ENCODE peak calls at places on chromosomes 3 and 15, in six cellular contexts. S is tibial artery, Y is body of pancreas, I is ovary, Q is nephron progenitor cell, J is AG04449. U is an unnamed sample.

GRCh38 chr3:137970914-137971831 is 38.8 kb upstream of the CLDN18 start:
- DNase-seq in S (peak; percentile 73), Q (peak; percentile 90), I (peak; percentile 51), Y (peak; percentile 82), J (no peak), U (peak; percentile 76)

GRCh38 chr15:43511012-43511885 is 6.2 kb upstream of the MAP1A start:
- DNase-seq in I (no peak), Y (no peak), Q (peak; percentile 25), J (no peak), S (peak; percentile 54), U (no peak)

GRCh38 chr3:16728762-16729745 is 123.8 kb upstream of the DAZL start:
- DNase-seq in Y (no peak), Q (no peak), J (peak; percentile 26), S (no peak), I (no peak), U (no peak)

GRCh38 chr3:170033489-170033888 is 4.3 kb upstream of the GPR160 start:
- DNase-seq in S (no peak), Q (no peak), I (no peak), J (no peak), Y (no peak), U (no peak)

GRCh38 chr15:67085818-67086649 is 20.6 kb downstream of the SMAD3 start:
- DNase-seq in I (no peak), S (no peak), Y (peak; percentile 40), J (peak; percentile 79), Q (no peak), U (no peak)

GRCh38 chr15:71237456-71238188 is 122.4 kb downstream of the THSD4 start:
- DNase-seq in J (peak; percentile 88), Q (no peak), S (no peak), I (peak; percentile 31), Y (no peak), U (no peak)

GRCh38 chr15:40238927-40239591 is at the start of gene PAK6:
- DNase-seq in I (peak; percentile 44), S (no peak), Y (peak; percentile 91), Q (peak; percentile 73), J (no peak), U (peak; percentile 61)

GRCh38 chr15:78075490-78076230 is 1.9 kb downstream of the TBC1D2B start:
- DNase-seq in Y (peak; percentile 80), S (peak; percentile 82), I (peak; percentile 68), J (peak; percentile 85), Q (peak; percentile 28), U (no peak)

GRCh38 chr3:195886181-195887141 is 21.9 kb downstream of the TNK2 start:
- DNase-seq in S (no peak), Q (no peak), Y (no peak), I (no peak), J (no peak), U (no peak)

GRCh38 chr3:157132936-157133335 is 27.0 kb downstream of the CCNL1 start:
- DNase-seq in Y (no peak), Q (no peak), J (no peak), S (no peak), I (no peak), U (no peak)

GRCh38 chr3:102006812-102007485 is 157.6 kb downstream of the NFKBIZ start:
- DNase-seq in Y (peak; percentile 29), J (peak; percentile 94), I (no peak), Q (no peak), S (peak; percentile 72), U (no peak)

GRCh38 chr3:119301662-119302061 is 7.5 kb downstream of the ARHGAP31 start:
- DNase-seq in J (no peak), Y (no peak), Q (no peak), I (no peak), S (no peak), U (no peak)

GRCh38 chr3:73592154-73592877 is 32.4 kb downstream of the PDZRN3 start:
- DNase-seq in Q (no peak), I (no peak), J (no peak), S (no peak), Y (no peak), U (no peak)

GRCh38 chr15:44188810-44189209 is 6.3 kb downstream of the FRMD5 start:
- DNase-seq in Y (no peak), Q (no peak), S (no peak), I (no peak), J (no peak), U (no peak)

GRCh38 chr3:17233398-17233800 is 348.6 kb downstream of the PLCL2 start:
- DNase-seq in S (no peak), Q (peak; percentile 4), Y (peak; percentile 11), I (no peak), J (no peak), U (no peak)

GRCh38 chr15:61834076-61834697 is 226.1 kb downstream of the VPS13C start:
- DNase-seq in J (peak; percentile 23), Y (peak; percentile 80), Q (peak; percentile 90), S (peak; percentile 87), I (peak; percentile 85), U (peak; percentile 77)

GRCh38 chr3:53169045-53169831 is 8.2 kb downstream of the PRKCD start:
- DNase-seq in Y (no peak), I (no peak), Q (peak; percentile 53), J (no peak), S (no peak), U (no peak)

GRCh38 chr3:149435936-149436885 is 38.3 kb upstream of the TM4SF4 start:
- DNase-seq in I (no peak), J (no peak), Q (no peak), S (no peak), Y (no peak), U (no peak)

GRCh38 chr3:126886217-126886616 is 96.7 kb upstream of the PLXNA1 start:
- DNase-seq in I (no peak), Y (no peak), S (no peak), Q (no peak), J (no peak), U (no peak)

DNA sequence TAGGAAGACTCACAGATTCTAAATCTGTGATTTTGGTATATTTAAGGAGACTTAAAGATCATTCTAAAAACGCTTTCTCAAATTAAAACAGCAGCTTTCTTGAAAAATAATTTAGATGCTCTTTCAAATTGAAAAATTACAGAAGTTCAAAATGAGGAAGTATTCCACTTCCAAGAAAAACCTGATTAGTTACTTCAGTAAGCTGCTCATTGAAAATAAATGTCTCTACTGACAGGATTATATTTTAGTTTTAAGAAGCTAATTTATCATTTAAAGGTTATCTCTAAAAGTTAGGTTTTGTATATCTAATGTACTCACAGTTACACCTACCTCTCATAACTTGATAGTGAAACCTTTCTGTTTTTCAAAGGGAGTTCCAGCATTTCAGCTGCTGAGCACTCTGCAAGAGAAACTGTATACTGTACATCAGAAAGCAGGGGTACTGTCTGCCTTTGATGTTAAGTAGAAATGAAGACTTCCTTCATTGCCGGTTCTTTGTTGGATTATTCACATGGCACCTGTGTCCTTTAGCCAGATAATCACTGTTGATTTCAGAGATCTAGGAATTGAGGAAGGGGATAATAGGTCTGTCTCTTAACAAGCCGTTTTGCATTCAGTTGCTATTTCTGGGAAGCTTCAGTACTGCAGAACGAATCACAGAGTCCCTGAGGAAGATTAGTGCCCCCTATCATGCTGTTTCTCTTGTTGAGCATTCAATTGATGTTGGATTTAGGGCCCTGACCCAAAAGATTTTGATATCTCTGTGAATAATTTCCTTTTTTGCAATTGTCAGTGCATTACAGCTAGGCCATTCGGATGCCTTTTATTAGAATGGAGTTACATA is 161.7 kb downstream of the TCF12 start:
- DNase-seq in S (no peak), Y (no peak), J (no peak), Q (no peak), I (no peak), U (no peak)
- TF ChIP-seq CTCF in S (no peak), Y (no peak), J (no peak), Q (no peak), I (no peak), U (no peak)

GRCh38 chr3:189365609-189366564 is 194.1 kb downstream of the TPRG1 start:
- DNase-seq in Q (no peak), J (no peak), I (no peak), Y (no peak), S (no peak), U (no peak)
- TF ChIP-seq CTCF in Q (no peak), J (no peak), I (no peak), Y (no peak), S (peak; percentile 38), U (no peak)

GRCh38 chr3:107757140-107757539 is 234.4 kb downstream of the BBX start:
- DNase-seq in Q (no peak), Y (no peak), J (no peak), S (no peak), I (no peak), U (no peak)

GRCh38 chr3:107756649-107757048 is 233.9 kb downstream of the BBX start:
- DNase-seq in Y (no peak), J (no peak), Q (no peak), S (no peak), I (no peak), U (no peak)

GRCh38 chr3:107753494-107753893 is 230.7 kb downstream of the BBX start:
- DNase-seq in J (no peak), Q (peak; percentile 26), Y (peak; percentile 28), I (no peak), S (no peak), U (peak; percentile 15)

GRCh38 chr3:107753988-107754387 is 231.2 kb downstream of the BBX start:
- DNase-seq in S (no peak), Y (no peak), I (no peak), Q (no peak), J (no peak), U (no peak)

DNA sequence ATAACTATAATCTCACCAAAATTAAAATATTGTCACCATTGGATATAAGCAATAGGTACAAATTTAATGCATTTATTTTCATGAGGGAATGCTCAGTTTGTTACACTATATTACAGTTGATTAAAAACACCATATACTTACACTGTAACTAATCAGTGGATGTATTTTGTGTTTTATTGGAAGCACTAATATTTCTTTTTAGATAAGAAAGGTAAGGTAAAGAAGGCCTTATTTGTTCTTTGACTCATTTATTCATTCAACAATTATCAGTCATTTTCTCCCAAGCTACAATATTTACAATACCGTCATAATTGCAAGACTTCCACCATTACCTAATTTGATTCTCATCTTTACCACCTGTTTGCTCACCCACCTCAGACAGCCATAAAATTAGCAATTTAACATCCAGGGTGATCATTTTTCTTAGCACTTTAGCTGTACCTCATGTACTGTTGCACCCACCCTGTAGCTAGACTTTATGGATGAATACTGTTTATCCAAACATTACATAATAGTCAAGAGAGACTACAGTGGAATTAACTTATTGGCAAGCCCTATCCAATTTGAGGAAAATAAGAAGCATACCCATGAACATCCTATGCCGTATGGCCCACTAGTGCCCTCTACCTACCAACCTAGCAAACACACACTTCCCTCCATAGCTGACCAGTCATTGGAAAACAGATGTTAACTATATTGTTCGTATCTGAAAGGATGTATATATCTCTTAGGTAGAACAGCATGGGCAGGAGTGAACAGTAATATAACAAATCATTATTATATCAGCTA is 229.6 kb downstream of the BBX start:
- DNase-seq in I (no peak), Y (peak; percentile 15), Q (no peak), J (no peak), S (no peak), U (no peak)
- TF ChIP-seq CTCF in I (no peak), Y (no peak), Q (peak; percentile 57), J (peak; percentile 47), S (no peak), U (peak; percentile 58)

DNA sequence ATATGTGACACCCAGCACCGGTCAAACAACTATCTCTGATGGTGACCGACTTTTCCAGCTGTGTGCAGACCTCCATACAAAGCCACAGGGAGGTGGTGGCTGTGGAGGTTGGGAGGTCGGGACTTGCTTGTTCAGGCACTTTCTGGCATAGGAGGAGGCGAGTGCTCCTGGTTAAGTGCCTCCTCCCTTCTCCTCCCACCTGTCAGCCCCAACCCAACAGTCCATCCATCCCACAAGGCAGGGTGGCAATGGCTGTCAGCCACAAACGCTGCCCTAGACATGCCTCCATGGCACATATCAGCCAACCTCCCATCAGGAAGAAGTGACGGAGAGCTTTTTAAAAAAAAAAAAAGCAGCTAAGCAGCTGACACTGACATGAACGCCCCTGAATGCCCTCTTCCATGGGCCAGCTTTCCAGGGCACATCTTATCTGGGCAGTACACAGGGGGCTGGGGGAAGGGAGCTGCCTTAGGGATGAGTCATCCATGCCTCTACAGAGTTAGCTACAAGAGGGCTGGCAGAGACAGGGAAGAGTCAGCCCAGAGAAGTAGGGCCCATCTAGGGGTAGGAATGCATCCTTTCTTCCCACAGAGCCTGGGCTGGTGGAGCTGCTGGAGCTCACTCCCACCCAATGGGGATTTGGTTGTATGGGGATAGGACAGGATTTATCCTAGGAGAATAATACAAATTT is 41.2 kb downstream of the CCDC12 start:
- DNase-seq in Y (peak; percentile 96), I (peak; percentile 87), S (peak; percentile 97), J (peak; percentile 89), Q (no peak), U (no peak)
- TF ChIP-seq CTCF in Y (peak; percentile 7), I (peak; percentile 30), S (peak; percentile 86), J (peak; percentile 89), Q (no peak), U (peak; percentile 36)